ENCODE peak calls at places on chromosome 16, in ten cellular contexts. O is transverse colon, W is breast epithelium, R is stomach, L is K562, T is HCT116, N is tibial nerve, U is prostate gland, S is H1, P is testis. A is an unnamed sample. For H3K9me3, the result is how much of the 10 kb centered on the place peaks cover.

GRCh38 chr16:89442588-89442987 is 47.8 kb downstream of the ANKRD11 start:
- DNase-seq in O (no peak), W (no peak), R (no peak), L (no peak), T (no peak), N (no peak), U (no peak), S (no peak), P (no peak), A (no peak)

GRCh38 chr16:31134625-31135534 is 647 bp downstream of the PRSS8 start:
- DNase-seq in O (peak), W (no peak), R (peak), L (peak), T (no peak), N (no peak), U (peak), S (no peak), P (no peak), A (no peak)

GRCh38 chr16:66549284-66550131 is at the start of gene TK2:
- DNase-seq in O (peak), W (no peak), R (peak), L (peak), T (no peak), N (peak), U (peak), S (no peak), P (peak), A (peak)

GRCh38 chr16:87734644-87735043 is 31.1 kb downstream of the KLHDC4 start:
- DNase-seq in O (no peak), W (no peak), R (no peak), L (no peak), T (no peak), N (no peak), U (no peak), S (no peak), P (no peak), A (no peak)

GRCh38 chr16:89584768-89585549 is 9.4 kb downstream of the CPNE7 start:
- DNase-seq in O (no peak), W (no peak), R (peak), L (no peak), T (no peak), N (no peak), U (no peak), S (no peak), P (no peak), A (no peak)

GRCh38 chr16:57859331-57859730 is 57.0 kb upstream of the KIFC3 start:
- DNase-seq in O (no peak), W (no peak), R (no peak), L (peak), T (peak), N (no peak), U (no peak), S (no peak), P (no peak), A (no peak)

GRCh38 chr16:57128787-57129389 is 36.5 kb downstream of the CPNE2 start:
- DNase-seq in O (no peak), W (no peak), R (no peak), L (no peak), T (no peak), N (no peak), U (no peak), S (no peak), P (no peak), A (no peak)

GRCh38 chr16:27374231-27374793 is 27.7 kb upstream of the IL21R start:
- DNase-seq in O (no peak), W (no peak), R (no peak), L (no peak), T (no peak), N (no peak), U (no peak), S (no peak), P (no peak), A (no peak)

GRCh38 chr16:11072420-11073153 is 128.2 kb downstream of the CLEC16A start:
- DNase-seq in O (no peak), W (no peak), R (no peak), L (peak), T (no peak), N (no peak), U (no peak), S (no peak), P (no peak), A (no peak)

GRCh38 chr16:80027007-80027965 is 426.7 kb upstream of the MAF start:
- DNase-seq in O (peak), W (peak), R (peak), L (peak), T (no peak), N (no peak), U (peak), S (peak), P (peak), A (peak)

GRCh38 chr16:75620326-75621169 is 2.5 kb downstream of the ADAT1 start:
- DNase-seq in O (peak), W (no peak), R (peak), L (peak), T (no peak), N (no peak), U (no peak), S (no peak), P (no peak), A (no peak)

GRCh38 chr16:67283039-67283825 is 3.9 kb downstream of the PLEKHG4 start:
- DNase-seq in O (no peak), W (no peak), R (no peak), L (no peak), T (no peak), N (no peak), U (no peak), S (no peak), P (no peak), A (no peak)

GRCh38 chr16:31202402-31203385 is at the start of gene PYCARD:
- DNase-seq in O (peak), W (no peak), R (peak), L (peak), T (no peak), N (peak), U (peak), S (no peak), P (peak), A (peak)

GRCh38 chr16:54080524-54081008 is 206.0 kb downstream of the IRX3 start:
- DNase-seq in O (no peak), W (peak), R (peak), L (no peak), T (no peak), N (no peak), U (peak), S (no peak), P (peak), A (no peak)

GRCh38 chr16:12002447-12003006 is 26.0 kb downstream of the SNX29 start:
- DNase-seq in O (no peak), W (no peak), R (no peak), L (peak), T (no peak), N (no peak), U (no peak), S (no peak), P (no peak), A (no peak)

GRCh38 chr16:81397058-81397878 is 47.3 kb upstream of the CMIP start:
- DNase-seq in O (no peak), W (no peak), R (no peak), L (peak), T (no peak), N (no peak), U (no peak), S (no peak), P (no peak), A (no peak)

GRCh38 chr16:11476676-11477075 is 110.0 kb downstream of the LITAF start:
- DNase-seq in O (no peak), W (no peak), R (no peak), L (no peak), T (no peak), N (no peak), U (no peak), S (no peak), P (no peak), A (no peak)

GRCh38 chr16:11333696-11334095 is 11.6 kb upstream of the RMI2 start:
- DNase-seq in O (no peak), W (no peak), R (no peak), L (no peak), T (no peak), N (no peak), U (no peak), S (no peak), P (no peak), A (no peak)

GRCh38 chr16:1181715-1182671 is 29.1 kb downstream of the CACNA1H start:
- DNase-seq in O (peak), W (peak), R (peak), L (no peak), T (no peak), N (no peak), U (no peak), S (no peak), P (peak), A (peak)

GRCh38 chr16:66502020-66502913 is 47.7 kb downstream of the TK2 start:
- DNase-seq in O (no peak), W (peak), R (peak), L (no peak), T (no peak), N (peak), U (no peak), S (no peak), P (peak), A (peak)

GRCh38 chr16:67396775-67397450 is 3.6 kb upstream of the TPPP3 start:
- DNase-seq in O (no peak), W (no peak), R (no peak), L (no peak), T (no peak), N (no peak), U (no peak), S (no peak), P (no peak), A (no peak)

GRCh38 chr16:53057658-53058057 is 2.9 kb downstream of the CHD9 start:
- DNase-seq in O (no peak), W (no peak), R (no peak), L (peak), T (no peak), N (no peak), U (no peak), S (no peak), P (no peak), A (peak)

GRCh38 chr16:66728117-66728787 is 23.2 kb downstream of the DYNC1LI2 start:
- DNase-seq in O (peak), W (no peak), R (peak), L (peak), T (peak), N (no peak), U (peak), S (no peak), P (peak), A (peak)

GRCh38 chr16:9775994-9776393 is 406.2 kb downstream of the GRIN2A start:
- DNase-seq in O (no peak), W (no peak), R (no peak), L (no peak), T (no peak), N (no peak), U (no peak), S (no peak), P (no peak), A (no peak)

GRCh38 chr16:11071829-11072228 is 127.5 kb downstream of the CLEC16A start:
- DNase-seq in O (no peak), W (no peak), R (no peak), L (no peak), T (no peak), N (no peak), U (no peak), S (no peak), P (no peak), A (no peak)

GRCh38 chr16:50540711-50541007 is 7.5 kb upstream of the NKD1 start:
- DNase-seq in O (no peak), W (no peak), R (no peak), L (no peak), T (no peak), N (no peak), U (no peak), S (no peak), P (no peak), A (peak)

GRCh38 chr16:60203525-60204124 is 1469.5 kb upstream of the GOT2 start:
- DNase-seq in O (no peak), W (no peak), R (no peak), L (no peak), T (no peak), N (no peak), U (no peak), S (no peak), P (no peak), A (no peak)

GRCh38 chr16:17560548-17560947 is 89.8 kb upstream of the XYLT1 start:
- DNase-seq in O (no peak), W (no peak), R (no peak), L (no peak), T (no peak), N (no peak), U (no peak), S (no peak), P (no peak), A (no peak)

GRCh38 chr16:1021553-1022160 is 40.1 kb downstream of the SOX8 start:
- DNase-seq in O (no peak), W (no peak), R (no peak), L (no peak), T (no peak), N (no peak), U (no peak), S (no peak), P (no peak), A (no peak)

GRCh38 chr16:27174007-27174406 is 29.3 kb upstream of the KDM8 start:
- DNase-seq in O (peak), W (no peak), R (no peak), L (no peak), T (no peak), N (no peak), U (peak), S (no peak), P (no peak), A (no peak)

GRCh38 chr16:14559809-14560227 is 70.2 kb downstream of the PARN start:
- DNase-seq in O (peak), W (no peak), R (peak), L (no peak), T (no peak), N (no peak), U (peak), S (no peak), P (no peak), A (no peak)

DNA sequence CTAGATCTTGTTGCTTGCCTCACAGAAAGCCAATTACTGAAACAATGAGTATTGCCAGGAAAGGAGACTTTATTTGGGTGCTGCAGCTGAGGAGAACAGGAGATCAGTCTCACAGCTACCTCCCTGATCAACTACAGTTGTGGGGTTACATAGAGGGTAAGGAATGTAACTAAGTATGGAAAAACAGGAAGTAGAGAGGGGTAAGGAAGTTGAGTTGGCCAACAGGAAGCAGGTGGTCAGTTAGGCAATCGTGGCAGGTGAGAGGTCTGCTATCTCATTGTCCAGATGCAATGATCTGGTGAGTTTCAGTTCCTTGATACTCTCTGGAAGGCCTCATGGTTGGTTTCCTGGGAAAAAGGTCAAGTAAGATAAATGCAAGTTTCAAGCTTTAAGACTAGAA is 333.1 kb upstream of the GOT2 start:
- DNase-seq in O (peak), W (no peak), R (no peak), L (no peak), T (no peak), N (no peak), U (no peak), S (no peak), P (no peak), A (no peak)
- H3K9me3 ChIP-seq in O (under half), W (under half), R (under half), L (under half), T (under half), N (under half), U (under half), S (under half), P (under half), A (under half)

DNA sequence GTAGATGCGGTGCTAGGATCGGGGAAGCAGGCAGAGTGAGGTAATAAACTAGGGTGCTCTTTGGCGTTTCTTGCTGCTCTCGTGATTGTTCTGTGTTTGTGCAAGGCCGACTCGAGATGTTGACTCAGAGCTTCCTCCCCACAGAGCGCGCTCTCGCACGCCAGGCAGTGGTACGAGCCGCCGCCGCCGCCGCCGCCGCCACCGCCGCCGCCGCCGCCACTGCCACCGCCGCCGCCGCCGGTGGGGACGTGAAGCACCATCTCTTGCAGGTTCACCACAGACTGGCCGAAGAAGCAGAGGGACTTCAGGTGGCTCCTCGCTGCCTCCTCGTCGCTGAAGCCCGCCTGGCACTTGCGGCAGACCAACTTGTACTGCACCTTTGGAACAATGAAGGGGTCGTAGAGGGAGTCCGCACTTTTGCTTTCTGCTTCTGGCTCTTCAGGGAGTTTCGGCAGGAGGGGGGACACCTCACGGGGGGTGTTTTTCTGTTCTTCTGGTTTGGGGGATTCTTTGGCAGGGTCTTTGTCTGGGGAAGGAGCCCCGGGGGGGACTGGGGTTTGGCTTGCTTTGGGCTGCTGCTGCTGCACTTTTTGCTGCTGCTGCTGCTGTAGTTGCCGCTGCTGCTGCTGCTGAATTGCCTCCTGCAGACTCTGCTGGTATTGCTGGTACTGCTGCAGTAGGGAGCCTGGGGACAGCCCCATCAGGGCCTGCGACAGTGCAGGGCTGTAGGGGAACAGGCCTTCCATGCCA is 260.2 kb downstream of the ZFHX3 start:
- DNase-seq in O (peak), W (peak), R (peak), L (no peak), T (no peak), N (peak), U (peak), S (no peak), P (peak), A (peak)
- TF ChIP-seq POLR2A in O (no peak), W (no peak), R (no peak), L (no peak), T (no peak), N (peak), U (no peak), S (no peak), P (no peak), A (no peak)

GRCh38 chr16:35449663-35450062 is 1990.3 kb downstream of the TP53TG3F start:
- DNase-seq in O (no peak), W (no peak), R (no peak), L (no peak), T (no peak), N (no peak), U (peak), S (no peak), P (no peak), A (no peak)
- H3K9me3 ChIP-seq in O (under half), W (under half), R (half or more), L (under half), T (under half), N (half or more), U (under half), S (half or more), P (under half), A (under half)

GRCh38 chr16:30065112-30065942 is at the start of gene ALDOA:
- DNase-seq in O (peak), W (peak), R (peak), L (peak), T (peak), N (peak), U (peak), S (peak), P (peak), A (peak)
- TF ChIP-seq POLR2A in O (peak), W (peak), R (no peak), L (peak), T (peak), N (peak), U (peak), S (peak), P (peak), A (peak)

GRCh38 chr16:15775209-15775608 is 81.6 kb downstream of the MYH11 start:
- DNase-seq in O (no peak), W (no peak), R (no peak), L (peak), T (peak), N (no peak), U (no peak), S (no peak), P (no peak), A (no peak)
- H3K9me3 ChIP-seq in O (under half), W (under half), R (under half), L (under half), T (under half), N (under half), U (under half), S (under half), P (under half), A (under half)

GRCh38 chr16:2836646-2837508 is 6.8 kb downstream of the ZG16B start:
- DNase-seq in O (no peak), W (no peak), R (no peak), L (no peak), T (no peak), N (no peak), U (no peak), S (no peak), P (no peak), A (no peak)

GRCh38 chr16:2840914-2841313 is 10.8 kb downstream of the ZG16B start:
- DNase-seq in O (no peak), W (no peak), R (no peak), L (no peak), T (no peak), N (no peak), U (no peak), S (no peak), P (no peak), A (peak)

GRCh38 chr16:2839650-2840450 is 9.7 kb downstream of the ZG16B start:
- DNase-seq in O (no peak), W (no peak), R (no peak), L (no peak), T (no peak), N (no peak), U (no peak), S (no peak), P (no peak), A (peak)

GRCh38 chr16:2841606-2842339 is 11.7 kb downstream of the ZG16B start:
- DNase-seq in O (no peak), W (no peak), R (no peak), L (no peak), T (no peak), N (no peak), U (no peak), S (no peak), P (no peak), A (peak)

DNA sequence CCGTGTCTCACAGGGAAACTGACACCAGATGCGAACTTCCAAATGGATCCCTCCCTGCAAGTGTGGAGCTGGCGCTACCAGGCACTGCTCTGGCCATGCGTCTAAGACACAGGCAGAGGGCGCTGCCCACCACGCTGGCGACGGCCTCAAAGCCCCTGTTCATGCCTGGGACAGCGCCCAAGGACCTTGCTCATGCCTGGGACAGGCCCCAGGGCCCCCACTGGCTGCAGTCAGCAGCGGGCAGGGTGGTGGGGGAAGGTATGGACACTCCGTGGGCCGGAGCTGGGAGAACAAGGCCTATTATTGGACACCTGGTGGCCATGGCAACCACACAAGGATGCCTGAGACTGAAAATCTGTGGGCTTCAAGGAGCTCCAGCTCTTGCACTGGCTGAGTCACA is 8.8 kb downstream of the ZG16B start:
- DNase-seq in O (peak), W (no peak), R (peak), L (peak), T (no peak), N (no peak), U (peak), S (peak), P (peak), A (no peak)
- TF ChIP-seq POLR2A in O (no peak), W (no peak), R (no peak), L (no peak), T (no peak), N (no peak), U (no peak), S (no peak), P (no peak), A (no peak)

A was measured in sigmoid colon.